ENCODE peak calls at places on chromosomes 11 and 22, in eight cellular contexts. F is endothelial cell of umbilical vein, H is Caco-2, N is tibial artery, R is tibial nerve, Y is AG10803, G is upper lobe of right lung, B is thoracic aorta. S is an unnamed sample.

GRCh38 chr11:18312663-18313420 is 9.1 kb downstream of the HPS5 start:
- DNase-seq in Y (peak; percentile 86), R (no peak), H (peak; percentile 50), B (no peak), G (no peak), F (peak; percentile 22), N (no peak), S (no peak)

GRCh38 chr22:37400719-37401118 is 26.6 kb downstream of the ELFN2 start:
- DNase-seq in F (no peak), Y (no peak), R (no peak), N (no peak), H (peak; percentile 28), G (no peak), B (no peak), S (no peak)

GRCh38 chr22:28426346-28427132 is 253.1 kb downstream of the TTC28 start:
- DNase-seq in Y (peak; percentile 51), F (peak; percentile 56), R (no peak), N (no peak), B (no peak), G (no peak), H (no peak), S (no peak)

GRCh38 chr11:111604392-111605009 is 2.3 kb downstream of the SIK2 start:
- DNase-seq in B (no peak), N (no peak), R (no peak), H (peak; percentile 78), F (peak; percentile 79), G (no peak), Y (peak; percentile 39), S (peak; percentile 9)

GRCh38 chr11:35211952-35212351 is 73.0 kb downstream of the CD44 start:
- DNase-seq in B (no peak), G (no peak), R (no peak), F (no peak), H (no peak), Y (no peak), N (no peak), S (no peak)

GRCh38 chr11:64035581-64035980 is at the start of gene FLRT1:
- DNase-seq in Y (no peak), G (no peak), N (no peak), H (no peak), R (no peak), F (no peak), B (no peak), S (peak; percentile 45)

GRCh38 chr11:47944555-47945128 is 35.7 kb upstream of the PTPRJ start:
- DNase-seq in Y (no peak), G (no peak), R (no peak), F (no peak), B (no peak), N (no peak), H (no peak), S (no peak)

GRCh38 chr11:128575174-128575955 is 12.0 kb downstream of the ETS1 start:
- DNase-seq in N (no peak), Y (no peak), R (no peak), B (no peak), F (no peak), G (no peak), H (no peak), S (no peak)

GRCh38 chr22:46087336-46087690 is 63.0 kb upstream of the PPARA start:
- DNase-seq in N (no peak), H (no peak), G (no peak), R (no peak), F (no peak), B (no peak), Y (no peak), S (no peak)

GRCh38 chr11:102036757-102037156 is 10.5 kb upstream of the CFAP300 start:
- DNase-seq in H (no peak), F (no peak), R (no peak), N (no peak), B (no peak), G (no peak), Y (no peak), S (no peak)

GRCh38 chr11:90947930-90948329 is 725.1 kb upstream of the CHORDC1 start:
- DNase-seq in R (no peak), H (no peak), F (no peak), G (no peak), B (no peak), Y (no peak), N (no peak), S (no peak)
- TF ChIP-seq CTCF in R (no peak), H (no peak), F (no peak), G (no peak), B (no peak), Y (no peak), N (no peak), S (no peak)

GRCh38 chr11:3195251-3196160 is 23.1 kb downstream of the MRGPRG start:
- DNase-seq in B (no peak), G (peak; percentile 64), Y (peak; percentile 15), R (no peak), H (peak; percentile 35), N (peak; percentile 63), F (peak; percentile 23), S (peak; percentile 41)
- TF ChIP-seq CTCF in B (peak; percentile 31), G (peak; percentile 32), Y (peak; percentile 60), R (no peak), H (peak; percentile 19), N (peak; percentile 42), F (peak; percentile 52), S (peak; percentile 38)

DNA sequence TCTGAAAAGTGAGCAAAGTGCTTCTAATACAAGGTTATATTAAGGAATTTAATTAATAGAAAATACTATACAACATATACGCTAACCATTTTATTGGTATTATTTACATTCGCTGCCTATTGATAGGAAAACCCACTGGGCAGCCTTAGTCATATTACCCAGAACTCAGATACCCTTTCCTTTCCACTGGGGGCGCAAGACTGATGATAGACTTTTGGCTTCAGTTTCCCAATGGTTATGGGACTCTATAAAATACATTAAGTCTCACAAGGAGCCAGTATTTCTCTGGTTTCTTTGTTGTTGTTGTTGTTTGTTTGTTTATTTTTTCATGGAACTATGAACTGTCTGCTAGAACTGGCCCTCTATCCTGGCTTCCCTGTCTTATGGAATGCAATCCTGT is 471.1 kb upstream of the KIRREL3 start:
- DNase-seq in Y (no peak), R (no peak), B (no peak), H (no peak), G (no peak), F (no peak), N (no peak), S (no peak)
- TF ChIP-seq CTCF in Y (no peak), R (no peak), B (no peak), H (no peak), G (no peak), F (no peak), N (no peak), S (peak; percentile 9)

GRCh38 chr11:126029805-126030204 is 32.9 kb downstream of the CDON start:
- DNase-seq in G (no peak), N (no peak), R (no peak), F (no peak), Y (no peak), B (no peak), H (no peak), S (no peak)
- TF ChIP-seq CTCF in G (no peak), N (no peak), R (no peak), F (no peak), Y (no peak), B (no peak), H (no peak), S (no peak)

GRCh38 chr11:65776710-65777141 is 4.0 kb downstream of the AP5B1 start:
- DNase-seq in B (no peak), R (no peak), Y (no peak), H (no peak), N (no peak), G (peak; percentile 48), F (no peak), S (no peak)

GRCh38 chr11:65771589-65772112 is 9.1 kb downstream of the AP5B1 start:
- DNase-seq in R (no peak), H (no peak), N (no peak), B (no peak), Y (no peak), F (no peak), G (no peak), S (no peak)

GRCh38 chr11:65776196-65776595 is 4.6 kb downstream of the AP5B1 start:
- DNase-seq in N (no peak), G (peak; percentile 77), H (peak; percentile 53), F (no peak), B (no peak), R (no peak), Y (peak; percentile 39), S (no peak)

GRCh38 chr11:65774525-65775306 is 6.1 kb downstream of the AP5B1 start:
- DNase-seq in B (no peak), N (no peak), Y (no peak), H (no peak), G (peak; percentile 62), R (no peak), F (no peak), S (no peak)

DNA sequence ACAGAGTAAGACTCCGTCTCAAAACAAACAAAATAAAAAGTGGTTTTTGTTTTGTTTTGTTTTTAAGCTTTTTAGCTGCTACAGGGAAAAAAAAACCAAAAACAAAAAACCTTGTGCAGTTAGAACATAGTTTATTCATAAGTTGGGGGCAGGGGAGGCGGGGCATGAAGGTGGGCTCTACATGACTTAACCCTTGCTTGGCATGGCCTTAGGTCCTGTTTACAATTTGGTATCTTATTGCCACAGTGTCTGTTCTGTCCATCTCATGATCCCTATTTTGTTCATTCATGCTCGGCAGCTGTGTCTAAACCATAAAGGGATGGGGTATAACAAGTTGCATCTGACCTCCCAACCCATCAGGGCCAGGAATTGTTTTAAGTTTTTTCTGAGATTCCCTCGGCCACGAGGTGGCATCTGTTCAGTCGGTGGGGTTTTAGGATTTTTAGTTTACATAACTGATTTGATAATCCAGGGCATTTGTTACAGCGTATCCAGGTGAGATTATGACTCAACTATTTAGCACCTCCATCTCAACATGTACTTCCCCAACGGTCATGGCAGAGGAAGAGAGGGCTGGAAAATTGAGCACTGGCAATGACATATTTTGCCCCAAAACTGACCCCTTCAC is 6.9 kb downstream of the AP5B1 start:
- DNase-seq in H (no peak), R (no peak), B (no peak), G (peak; percentile 42), N (no peak), Y (no peak), F (no peak), S (no peak)
- TF ChIP-seq CTCF in H (no peak), R (no peak), B (no peak), G (no peak), N (no peak), Y (peak; percentile 36), F (no peak), S (no peak)